ENCODE peak calls at places on chromosome 2, in six cellular contexts. X is HS-27A, Y is memory B cell, T is SK-N-DZ, E is M059J, Q is ACHN. L is an unnamed sample.

GRCh38 chr2:26215833-26216232 is 28.6 kb downstream of the HADHA start:
- DNase-seq in X (no peak), Y (no peak), T (no peak), E (no peak), Q (no peak), L (no peak)

GRCh38 chr2:41908349-41908748 is 139.5 kb upstream of the PKDCC start:
- DNase-seq in X (no peak), Y (no peak), T (no peak), E (peak; percentile 6), Q (no peak), L (no peak)

GRCh38 chr2:232405943-232406510 is 617 bp upstream of the ALPG start:
- DNase-seq in X (no peak), Y (no peak), T (no peak), E (no peak), Q (no peak), L (no peak)

GRCh38 chr2:98548920-98549818 is 59.1 kb downstream of the COA5 start:
- DNase-seq in X (no peak), Y (no peak), T (no peak), E (no peak), Q (no peak), L (peak; percentile 46)

GRCh38 chr2:26483501-26483900 is 5.6 kb upstream of the OTOF start:
- DNase-seq in X (no peak), Y (no peak), T (no peak), E (no peak), Q (no peak), L (no peak)

GRCh38 chr2:109102588-109103233 is 26.3 kb upstream of the SH3RF3 start:
- DNase-seq in X (no peak), Y (no peak), T (no peak), E (no peak), Q (no peak), L (no peak)

GRCh38 chr2:29314816-29315571 is 199.8 kb downstream of the CLIP4 start:
- DNase-seq in X (no peak), Y (no peak), T (peak; percentile 52), E (peak; percentile 56), Q (peak; percentile 17), L (peak; percentile 45)

GRCh38 chr2:219247678-219248642 is 2.7 kb downstream of the STK16 start:
- DNase-seq in X (no peak), Y (no peak), T (no peak), E (no peak), Q (no peak), L (no peak)

GRCh38 chr2:23122681-23123080 is 262.3 kb upstream of the KLHL29 start:
- DNase-seq in X (no peak), Y (no peak), T (no peak), E (no peak), Q (peak; percentile 58), L (no peak)

GRCh38 chr2:156466739-156467405 is 30.7 kb downstream of the GPD2 start:
- DNase-seq in X (no peak), Y (no peak), T (no peak), E (peak; percentile 75), Q (no peak), L (peak; percentile 55)

GRCh38 chr2:14501061-14501460 is 131.5 kb upstream of the LRATD1 start:
- DNase-seq in X (no peak), Y (no peak), T (no peak), E (no peak), Q (no peak), L (no peak)

GRCh38 chr2:145044506-145044905 is 524.6 kb upstream of the ZEB2 start:
- DNase-seq in X (no peak), Y (no peak), T (no peak), E (no peak), Q (no peak), L (no peak)

GRCh38 chr2:241205086-241205485 is 16.6 kb downstream of the ANO7 start:
- DNase-seq in X (no peak), Y (no peak), T (no peak), E (no peak), Q (no peak), L (no peak)

GRCh38 chr2:10237392-10238321 is 65.0 kb upstream of the HPCAL1 start:
- DNase-seq in X (no peak), Y (no peak), T (no peak), E (no peak), Q (no peak), L (no peak)

GRCh38 chr2:151523825-151524224 is 114.1 kb downstream of the RIF1 start:
- DNase-seq in X (no peak), Y (no peak), T (no peak), E (peak; percentile 32), Q (no peak), L (no peak)

GRCh38 chr2:69180227-69180626 is 167.2 kb downstream of the ANTXR1 start:
- DNase-seq in X (no peak), Y (no peak), T (no peak), E (no peak), Q (no peak), L (no peak)

GRCh38 chr2:160584972-160585494 is 91.4 kb upstream of the RBMS1 start:
- DNase-seq in X (no peak), Y (no peak), T (no peak), E (peak; percentile 60), Q (peak; percentile 11), L (no peak)

GRCh38 chr2:20225294-20226151 is 593 bp upstream of the SDC1 start:
- DNase-seq in X (peak; percentile 27), Y (peak; percentile 25), T (peak; percentile 62), E (peak; percentile 72), Q (peak; percentile 76), L (no peak)

GRCh38 chr2:160303076-160303475 is 103.0 kb upstream of the ITGB6 start:
- DNase-seq in X (no peak), Y (no peak), T (no peak), E (no peak), Q (no peak), L (no peak)

L was measured in Peyer's patch.